ENCODE peak calls at places on chromosomes 5 and 9, in ten cellular contexts. J is HEK293T; F is amniotic stem cell; E is activated T-cell treated with anti-CD3 and anti-CD28 coated beads, Interleukin-2, amount 50 U/mL, for 4 hours; B is WTC11; N is dorsolateral prefrontal cortex; R is islet precursor cell; Q is stimulated activated CD8-positive, alpha-beta memory T cell treated with anti-CD3 and anti-CD28 coated beads, Interleukin-2, amount 100 ng/mL, for 48 hours; O is DMS53; V is dermis blood vessel endothelial cell. I is an unnamed sample.

GRCh38 chr5:178994580-178995340 is at the start of gene GRM6:
- DNase-seq in J (peak), F (no peak), R (no peak), B (peak), V (no peak), N (no peak), E (no peak), O (no peak), Q (no peak), I (no peak)

GRCh38 chr5:179060116-179061008 is at the start of gene ZNF354C:
- DNase-seq in Q (peak), F (peak), B (peak), R (peak), N (peak), O (no peak), V (peak), E (peak), J (no peak), I (peak)

GRCh38 chr9:32584784-32585183 is 11.8 kb upstream of the NDUFB6 start:
- DNase-seq in V (peak), B (no peak), E (no peak), J (no peak), O (no peak), N (no peak), Q (no peak), R (no peak), F (no peak), I (no peak)

GRCh38 chr5:40790947-40791593 is 7.1 kb downstream of the PRKAA1 start:
- DNase-seq in O (no peak), J (no peak), E (no peak), B (no peak), N (no peak), Q (no peak), R (no peak), V (peak), F (no peak), I (no peak)

GRCh38 chr5:74954919-74955318 is 88.7 kb upstream of the FAM169A start:
- DNase-seq in R (no peak), V (peak), B (no peak), O (no peak), N (no peak), J (no peak), E (no peak), Q (no peak), F (no peak), I (no peak)

GRCh38 chr9:80191108-80191507 is 619.3 kb downstream of the TLE4 start:
- DNase-seq in F (no peak), R (no peak), Q (no peak), J (no peak), N (no peak), E (no peak), B (no peak), V (no peak), O (no peak), I (no peak)

GRCh38 chr5:1419476-1420210 is 25.6 kb downstream of the SLC6A3 start:
- DNase-seq in B (peak), J (no peak), E (no peak), R (no peak), V (no peak), N (peak), Q (no peak), O (no peak), F (no peak), I (no peak)

GRCh38 chr5:96649938-96650540 is 12.1 kb upstream of the CAST start:
- DNase-seq in V (peak), O (no peak), F (no peak), Q (no peak), R (no peak), E (no peak), N (no peak), B (no peak), J (no peak), I (no peak)

GRCh38 chr9:90204128-90204838 is 438.3 kb downstream of the DIRAS2 start:
- DNase-seq in V (no peak), B (no peak), F (no peak), J (no peak), E (no peak), N (no peak), Q (no peak), O (no peak), R (no peak), I (no peak)

GRCh38 chr5:154782812-154783592 is 27.8 kb downstream of the LARP1 start:
- DNase-seq in F (no peak), Q (no peak), R (no peak), O (no peak), V (no peak), B (no peak), E (no peak), J (no peak), N (no peak), I (no peak)

GRCh38 chr9:87337335-87338074 is 160.2 kb upstream of the DAPK1 start:
- DNase-seq in J (no peak), F (peak), V (peak), Q (no peak), O (peak), R (peak), E (no peak), N (no peak), B (peak), I (peak)

GRCh38 chr9:86250123-86250522 is 9.3 kb downstream of the C9orf153 start:
- DNase-seq in F (no peak), R (no peak), V (no peak), B (no peak), O (no peak), E (no peak), Q (no peak), J (no peak), N (no peak), I (no peak)

GRCh38 chr9:136546697-136547481 is 1.0 kb upstream of the NOTCH1 start:
- DNase-seq in R (no peak), N (no peak), O (peak), F (no peak), E (peak), B (no peak), Q (peak), J (no peak), V (peak), I (no peak)

GRCh38 chr5:116492016-116492623 is 82.5 kb downstream of the SEMA6A start:
- DNase-seq in R (no peak), J (no peak), B (no peak), O (peak), V (no peak), Q (no peak), F (peak), N (no peak), E (no peak), I (no peak)

GRCh38 chr5:169133500-169133899 is 167.4 kb downstream of the SLIT3 start:
- DNase-seq in R (no peak), J (no peak), B (no peak), N (no peak), O (no peak), V (no peak), F (no peak), E (no peak), Q (no peak), I (no peak)

GRCh38 chr9:27514551-27514950 is 9.5 kb upstream of the IFNK start:
- DNase-seq in N (no peak), J (no peak), E (no peak), R (no peak), B (no peak), V (no peak), F (no peak), Q (no peak), O (no peak), I (no peak)

GRCh38 chr9:107557236-107557990 is 67.8 kb upstream of the KLF4 start:
- DNase-seq in J (no peak), N (no peak), F (no peak), E (no peak), B (no peak), R (peak), O (no peak), V (peak), Q (no peak), I (no peak)

GRCh38 chr9:126856326-126856877 is 4.0 kb upstream of the ZBTB34 start:
- DNase-seq in V (no peak), R (no peak), J (no peak), Q (no peak), E (no peak), F (no peak), B (no peak), O (no peak), N (no peak), I (no peak)

GRCh38 chr5:35890021-35890740 is 33.5 kb downstream of the IL7R start:
- DNase-seq in V (no peak), N (no peak), E (no peak), Q (no peak), R (no peak), J (no peak), F (no peak), O (peak), B (no peak), I (no peak)

GRCh38 chr5:154393850-154394249 is 51.9 kb upstream of the SAP30L start:
- DNase-seq in J (no peak), E (no peak), Q (no peak), F (no peak), N (no peak), B (no peak), O (no peak), V (no peak), R (no peak), I (no peak)

GRCh38 chr5:9851458-9851857 is 221.3 kb upstream of the TAS2R1 start:
- DNase-seq in E (no peak), B (no peak), V (no peak), J (no peak), R (peak), Q (no peak), F (peak), N (peak), O (peak), I (no peak)

GRCh38 chr5:136957428-136957827 is 541.7 kb downstream of the SPOCK1 start:
- DNase-seq in Q (no peak), R (no peak), J (no peak), F (no peak), V (no peak), E (no peak), O (peak), B (no peak), N (no peak), I (no peak)

GRCh38 chr5:179326176-179326997 is 18.9 kb downstream of the ADAMTS2 start:
- DNase-seq in E (no peak), Q (no peak), O (no peak), R (peak), B (peak), F (no peak), J (no peak), N (peak), V (no peak), I (no peak)

GRCh38 chr5:15463231-15463630 is 36.7 kb upstream of the FBXL7 start:
- DNase-seq in Q (no peak), E (no peak), N (no peak), V (peak), J (no peak), O (peak), F (no peak), R (no peak), B (no peak), I (no peak)

GRCh38 chr5:108297042-108297596 is 84.8 kb downstream of the FBXL17 start:
- DNase-seq in J (no peak), Q (no peak), V (no peak), E (no peak), F (no peak), R (no peak), O (no peak), N (no peak), B (no peak), I (no peak)

GRCh38 chr5:169091396-169091980 is 209.5 kb downstream of the SLIT3 start:
- DNase-seq in V (no peak), J (no peak), B (no peak), E (no peak), F (no peak), O (no peak), Q (no peak), R (no peak), N (no peak), I (no peak)

GRCh38 chr9:28121353-28121752 is 548.1 kb upstream of the C9orf72 start:
- DNase-seq in B (no peak), R (no peak), J (no peak), N (no peak), O (no peak), V (peak), F (no peak), Q (no peak), E (no peak), I (no peak)

GRCh38 chr5:7244208-7244607 is 151.7 kb upstream of the ADCY2 start:
- DNase-seq in Q (no peak), R (no peak), B (no peak), E (no peak), O (no peak), N (no peak), F (no peak), V (no peak), J (no peak), I (no peak)

GRCh38 chr9:5869315-5870019 is 21.2 kb upstream of the MLANA start:
- DNase-seq in R (peak), F (no peak), O (peak), J (peak), E (peak), B (peak), V (no peak), Q (peak), N (no peak), I (peak)

GRCh38 chr9:127644428-127644827 is 32.4 kb downstream of the STXBP1 start:
- DNase-seq in N (no peak), Q (no peak), J (no peak), F (no peak), E (no peak), V (no peak), B (no peak), R (no peak), O (peak), I (no peak)

GRCh38 chr5:11719888-11720481 is 184.3 kb downstream of the CTNND2 start:
- DNase-seq in N (peak), O (peak), E (no peak), J (peak), V (peak), R (peak), B (peak), Q (no peak), F (no peak), I (peak)

GRCh38 chr9:86573886-86574285 is 219.7 kb upstream of the TUT7 start:
- DNase-seq in Q (no peak), F (no peak), O (no peak), R (no peak), E (no peak), J (no peak), B (no peak), N (no peak), V (no peak), I (no peak)

I was measured in iPS DF 19.7.